ENCODE peak calls at places on chromosomes 2 and 18, in six cellular contexts. H is HCT116, J is prostate gland, I is breast epithelium, A is transverse colon, M is HepG2. T is an unnamed sample.

GRCh38 chr18:11005528-11005927 is 143.8 kb downstream of the PIEZO2 start:
- DNase-seq in M (peak; percentile 99), H (no peak), I (no peak), A (peak; percentile 16), J (no peak), T (no peak)

GRCh38 chr2:149055751-149056150 is 17.3 kb downstream of the LYPD6B start:
- DNase-seq in M (no peak), A (no peak), J (no peak), H (no peak), I (no peak), T (no peak)

GRCh38 chr2:119028327-119029174 is 86.6 kb downstream of the MARCO start:
- DNase-seq in J (peak; percentile 24), M (peak; percentile 45), A (peak; percentile 18), H (peak; percentile 48), I (no peak), T (no peak)

GRCh38 chr18:79608069-79608468 is 71.5 kb upstream of the CTDP1 start:
- DNase-seq in M (no peak), J (no peak), H (no peak), A (no peak), I (no peak), T (no peak)

GRCh38 chr18:54119524-54120019 is 104.9 kb downstream of the MBD2 start:
- DNase-seq in J (peak; percentile 14), I (no peak), A (no peak), M (peak; percentile 55), H (peak; percentile 55), T (no peak)

GRCh38 chr2:220555961-220556360 is 928.5 kb downstream of the SLC4A3 start:
- DNase-seq in H (no peak), I (no peak), A (no peak), J (no peak), M (no peak), T (no peak)

GRCh38 chr2:85935746-85936208 is 47.0 kb upstream of the ST3GAL5 start:
- DNase-seq in J (no peak), I (peak; percentile 19), A (no peak), H (peak; percentile 81), M (no peak), T (no peak)

GRCh38 chr2:109173311-109174171 is 44.5 kb downstream of the SH3RF3 start:
- DNase-seq in A (peak; percentile 63), I (peak; percentile 87), H (no peak), M (no peak), J (peak; percentile 9), T (no peak)

GRCh38 chr2:69644506-69644979 is 1.0 kb upstream of the AAK1 start:
- DNase-seq in A (no peak), M (no peak), I (no peak), J (no peak), H (no peak), T (no peak)

GRCh38 chr2:151029406-151030157 is 232.1 kb downstream of the RBM43 start:
- DNase-seq in M (no peak), J (no peak), H (no peak), I (no peak), A (no peak), T (no peak)

GRCh38 chr2:175518206-175518605 is 336.7 kb upstream of the ATP5MC3 start:
- DNase-seq in H (no peak), A (no peak), I (no peak), M (no peak), J (no peak), T (no peak)

GRCh38 chr18:48962857-48963554 is 12.2 kb upstream of the SMAD7 start:
- DNase-seq in M (no peak), H (no peak), I (no peak), A (no peak), J (no peak), T (no peak)

GRCh38 chr2:109232306-109232705 is 103.3 kb downstream of the SH3RF3 start:
- DNase-seq in I (no peak), J (no peak), H (no peak), A (no peak), M (no peak), T (no peak)

GRCh38 chr18:76615065-76615733 is 120.2 kb upstream of the ZNF516 start:
- DNase-seq in J (no peak), M (no peak), A (no peak), H (no peak), I (no peak), T (no peak)

GRCh38 chr18:51110073-51110797 is 80.2 kb downstream of the SMAD4 start:
- DNase-seq in J (peak; percentile 35), H (no peak), M (peak; percentile 15), I (no peak), A (peak; percentile 69), T (peak; percentile 90)

GRCh38 chr2:65128297-65129190 is 1.4 kb downstream of the RAB1A start:
- DNase-seq in I (peak; percentile 44), A (no peak), M (no peak), J (peak; percentile 14), H (no peak), T (no peak)

GRCh38 chr2:88897718-88898117 is 206.2 kb downstream of the RPIA start:
- DNase-seq in A (no peak), H (no peak), M (no peak), I (no peak), J (no peak), T (no peak)

GRCh38 chr2:140744379-140744778 is 1386.4 kb downstream of the LRP1B start:
- DNase-seq in I (no peak), M (no peak), A (no peak), J (no peak), H (no peak), T (no peak)

GRCh38 chr2:204051476-204051875 is 114.9 kb downstream of the ICOS start:
- DNase-seq in M (no peak), J (no peak), A (no peak), H (peak; percentile 15), I (no peak), T (no peak)

GRCh38 chr2:101961287-101962242 is 30.2 kb upstream of the IL1R2 start:
- DNase-seq in J (peak; percentile 68), I (peak; percentile 87), A (peak; percentile 68), M (peak; percentile 95), H (no peak), T (no peak)
- TF ChIP-seq POLR2A in J (no peak), I (no peak), A (no peak), M (peak; percentile 46), H (no peak), T (no peak)

GRCh38 chr2:105384216-105384615 is 14.6 kb downstream of the FHL2 start:
- DNase-seq in J (no peak), H (no peak), A (no peak), M (no peak), I (no peak), T (no peak)

GRCh38 chr2:105384861-105385260 is 14.0 kb downstream of the FHL2 start:
- DNase-seq in I (no peak), H (no peak), A (no peak), M (no peak), J (no peak), T (no peak)

GRCh38 chr2:105383456-105383855 is 15.4 kb downstream of the FHL2 start:
- DNase-seq in H (no peak), J (no peak), M (no peak), I (no peak), A (no peak), T (no peak)

GRCh38 chr2:105387225-105387624 is 11.6 kb downstream of the FHL2 start:
- DNase-seq in H (no peak), M (no peak), I (no peak), A (peak; percentile 7), J (no peak), T (no peak)

DNA sequence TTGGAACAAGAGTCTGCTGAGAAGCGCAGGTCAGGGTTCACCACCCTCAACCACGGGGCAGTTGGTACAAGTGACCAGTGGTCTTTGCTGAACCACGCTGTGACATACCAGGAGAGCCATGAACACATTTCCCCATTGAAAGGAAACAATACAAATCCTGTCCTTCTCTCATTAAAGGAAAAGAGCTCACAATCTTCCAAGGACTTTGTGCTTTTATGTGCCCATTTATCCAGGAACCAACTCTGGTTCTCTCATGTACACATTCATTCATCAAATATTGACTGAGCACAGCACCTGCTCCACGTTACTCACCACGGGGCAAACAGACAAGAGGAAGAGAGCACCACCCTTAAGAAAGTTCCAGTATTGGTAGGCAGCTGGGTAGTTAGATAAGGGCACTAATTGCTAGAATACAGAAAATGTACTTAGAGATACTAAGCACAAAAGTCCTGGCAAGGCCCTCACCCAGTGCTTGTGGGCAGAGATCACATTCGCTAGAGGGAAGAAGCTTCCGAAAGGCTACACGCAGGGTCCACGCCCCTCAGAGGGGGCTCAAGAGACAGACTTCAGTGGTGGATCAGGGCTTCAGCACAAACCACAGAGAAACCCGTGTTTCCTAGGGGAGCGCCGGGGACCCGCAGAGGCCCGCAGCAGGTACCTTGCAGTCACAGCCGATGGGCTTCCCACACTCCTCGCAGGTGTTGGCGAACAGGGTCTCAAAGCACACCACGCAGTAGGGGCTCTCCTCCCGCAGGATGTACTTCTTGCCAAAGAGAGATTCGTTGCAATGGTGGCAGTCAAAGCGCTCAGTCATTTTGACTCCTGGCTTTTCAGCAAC is 12.9 kb downstream of the FHL2 start:
- DNase-seq in A (peak; percentile 56), I (no peak), M (peak; percentile 79), J (no peak), H (no peak), T (no peak)
- TF ChIP-seq POLR2AphosphoS5 in A (peak; percentile 67), I (no peak), M (no peak), J (peak; percentile 85), H (no peak), T (no peak)

GRCh38 chr2:177212895-177213856 is 582 bp downstream of the HNRNPA3 start:
- DNase-seq in M (peak; percentile 84), I (peak; percentile 88), J (peak; percentile 91), A (peak; percentile 95), H (peak; percentile 73), T (peak; percentile 71)

GRCh38 chr2:177211602-177212105 is 940 bp upstream of the HNRNPA3 start:
- DNase-seq in I (no peak), M (no peak), J (no peak), A (no peak), H (no peak), T (no peak)

GRCh38 chr2:177211148-177211547 is 1.4 kb upstream of the HNRNPA3 start:
- DNase-seq in I (no peak), M (no peak), A (no peak), J (no peak), H (no peak), T (no peak)

GRCh38 chr2:177217247-177217843 is 4.8 kb downstream of the HNRNPA3 start:
- DNase-seq in M (no peak), I (no peak), A (no peak), J (no peak), H (no peak), T (no peak)

DNA sequence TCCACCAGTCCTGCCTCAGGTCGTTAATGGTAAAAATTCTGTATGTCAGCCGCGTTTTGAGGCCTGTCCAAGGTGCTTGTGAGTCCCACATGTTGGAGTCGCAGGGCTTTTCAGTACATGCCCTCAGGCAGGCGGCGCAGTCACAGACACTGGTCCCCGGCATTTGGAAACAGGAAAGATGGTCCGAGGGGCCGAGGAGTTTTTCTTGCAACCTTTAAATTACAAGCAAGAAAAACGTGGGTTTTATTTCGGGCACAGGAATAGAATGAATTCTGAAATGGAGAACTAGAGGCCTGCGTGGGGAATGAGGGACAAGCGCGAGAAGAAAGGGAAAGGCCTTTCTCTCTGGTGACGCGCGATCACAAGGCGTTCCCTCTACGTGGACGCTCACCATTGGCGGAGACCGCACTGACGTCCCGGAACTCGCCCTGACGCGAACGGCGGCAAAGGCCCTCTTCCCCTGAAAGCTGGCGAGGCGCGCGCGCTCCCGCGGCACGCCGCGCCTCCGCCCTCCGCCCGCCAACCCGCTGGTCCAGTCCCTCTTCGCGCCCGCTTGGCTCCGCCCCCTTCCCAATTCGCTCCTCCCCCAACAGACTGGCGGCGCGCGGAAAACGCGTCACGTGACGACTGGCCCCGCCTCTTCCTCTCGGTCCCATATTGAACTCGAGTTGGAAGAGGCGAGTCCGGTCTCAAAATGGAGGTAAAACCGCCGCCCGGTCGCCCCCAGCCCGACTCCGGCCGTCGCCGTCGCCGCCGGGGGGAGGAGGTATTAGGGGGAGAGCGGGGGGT is at the start of gene HNRNPA3:
- DNase-seq in J (peak; percentile 99), M (peak; percentile 98), H (peak; percentile 97), A (peak; percentile 100), I (peak; percentile 98), T (peak; percentile 92)
- TF ChIP-seq POLR2A in J (peak; percentile 91), M (peak; percentile 98), H (peak; percentile 72), A (peak; percentile 97), I (peak; percentile 92), T (peak; percentile 88)

GRCh38 chr18:59180150-59180845 is 39.7 kb upstream of the GRP start:
- DNase-seq in M (no peak), J (peak; percentile 6), I (no peak), A (no peak), H (no peak), T (no peak)
- TF ChIP-seq POLR2AphosphoS5 in M (no peak), J (no peak), I (no peak), A (no peak), H (no peak), T (no peak)

T was measured in GM12891.